ENCODE peak calls at places on chromosomes 12 and 14, in five cellular contexts. C, E, L, D and F are unnamed samples.

GRCh38 chr12:112574896-112575558 is 156.3 kb downstream of the PTPN11 start:
- DNase-seq in C (no peak), E (no peak), L (no peak), D (no peak), F (no peak)

GRCh38 chr12:89453579-89453978 is 71.0 kb downstream of the GALNT4 start:
- DNase-seq in C (peak), E (no peak), L (no peak), D (no peak), F (no peak)

GRCh38 chr12:61758661-61759060 is 501.5 kb upstream of the USP15 start:
- DNase-seq in C (no peak), E (no peak), L (no peak), D (no peak), F (no peak)

GRCh38 chr14:103563089-103563620 is 395 bp downstream of the COA8 start:
- DNase-seq in C (no peak), E (no peak), L (peak), D (no peak), F (no peak)

GRCh38 chr12:94020335-94020734 is 128.0 kb upstream of the PLXNC1 start:
- DNase-seq in C (no peak), E (no peak), L (no peak), D (no peak), F (no peak)

GRCh38 chr14:21302013-21302857 is 22.4 kb downstream of the RPGRIP1 start:
- DNase-seq in C (no peak), E (no peak), L (no peak), D (no peak), F (no peak)

GRCh38 chr14:75523771-75524171 is 1.5 kb downstream of the BATF start:
- DNase-seq in C (no peak), E (no peak), L (no peak), D (no peak), F (no peak)

GRCh38 chr12:42483534-42483857 is 106.0 kb downstream of the PRICKLE1 start:
- DNase-seq in C (no peak), E (no peak), L (no peak), D (no peak), F (no peak)

GRCh38 chr12:77064891-77065360 is 443 bp downstream of the E2F7 start:
- DNase-seq in C (no peak), E (no peak), L (no peak), D (peak), F (no peak)

GRCh38 chr14:89399594-89400068 is 17.4 kb downstream of the FOXN3 start:
- DNase-seq in C (peak), E (no peak), L (no peak), D (no peak), F (no peak)

GRCh38 chr12:4392223-4392742 is 12.8 kb upstream of the FGF23 start:
- DNase-seq in C (no peak), E (no peak), L (no peak), D (no peak), F (no peak)

GRCh38 chr12:49220972-49221371 is 32.1 kb upstream of the TUBA1A start:
- DNase-seq in C (no peak), E (no peak), L (no peak), D (no peak), F (no peak)

GRCh38 chr12:25557830-25558436 is 4.8 kb upstream of the LMNTD1 start:
- DNase-seq in C (peak), E (no peak), L (no peak), D (no peak), F (no peak)

GRCh38 chr14:53539489-53540126 is 386.5 kb upstream of the DDHD1 start:
- DNase-seq in C (peak), E (peak), L (peak), D (no peak), F (peak)

GRCh38 chr14:32509632-32510187 is 180.6 kb downstream of the AKAP6 start:
- DNase-seq in C (peak), E (peak), L (no peak), D (no peak), F (peak)

GRCh38 chr14:101965796-101966718 is 1.7 kb downstream of the DYNC1H1 start:
- DNase-seq in C (peak), E (no peak), L (no peak), D (no peak), F (no peak)

GRCh38 chr12:126353604-126354003 is 1288.4 kb downstream of the AACS start:
- DNase-seq in C (no peak), E (no peak), L (no peak), D (no peak), F (no peak)

GRCh38 chr12:62800707-62801400 is 134.1 kb downstream of the PPM1H start:
- DNase-seq in C (no peak), E (no peak), L (no peak), D (no peak), F (no peak)

GRCh38 chr12:91989143-91989542 is 156.5 kb downstream of the BTG1 start:
- DNase-seq in C (no peak), E (no peak), L (no peak), D (no peak), F (no peak)

GRCh38 chr14:63470877-63471565 is 72.2 kb downstream of the PPP2R5E start:
- DNase-seq in C (peak), E (no peak), L (no peak), D (no peak), F (peak)

GRCh38 chr12:95518976-95519375 is 32.3 kb downstream of the USP44 start:
- DNase-seq in C (no peak), E (no peak), L (no peak), D (no peak), F (no peak)

GRCh38 chr14:56844603-56845002 is 34.3 kb upstream of the OTX2 start:
- DNase-seq in C (no peak), E (no peak), L (no peak), D (no peak), F (no peak)

GRCh38 chr12:54262403-54262925 is 17.5 kb downstream of the CBX5 start:
- DNase-seq in C (peak), E (no peak), L (no peak), D (no peak), F (no peak)

GRCh38 chr12:124769166-124769530 is 94.5 kb downstream of the SCARB1 start:
- DNase-seq in C (peak), E (no peak), L (no peak), D (no peak), F (no peak)

GRCh38 chr12:5442251-5443006 is 10.5 kb downstream of the NTF3 start:
- DNase-seq in C (peak), E (no peak), L (no peak), D (no peak), F (no peak)

GRCh38 chr14:54627718-54628345 is 60.9 kb downstream of the SAMD4A start:
- DNase-seq in C (no peak), E (peak), L (no peak), D (no peak), F (no peak)

GRCh38 chr12:71967176-71967575 is 28.5 kb downstream of the TPH2 start:
- DNase-seq in C (no peak), E (no peak), L (no peak), D (no peak), F (no peak)

GRCh38 chr14:100602621-100603020 is 15.4 kb upstream of the BEGAIN start:
- DNase-seq in C (no peak), E (no peak), L (no peak), D (no peak), F (no peak)

GRCh38 chr14:30177776-30178175 is 250.1 kb upstream of the PRKD1 start:
- DNase-seq in C (no peak), E (no peak), L (no peak), D (no peak), F (no peak)

GRCh38 chr14:77044776-77045569 is 16.5 kb upstream of the IRF2BPL start:
- DNase-seq in C (peak), E (no peak), L (no peak), D (no peak), F (no peak)

GRCh38 chr12:91877022-91877421 is 268.6 kb downstream of the BTG1 start:
- DNase-seq in C (no peak), E (peak), L (peak), D (peak), F (no peak)

GRCh38 chr12:80553316-80553715 is 109.3 kb downstream of the PTPRQ start:
- DNase-seq in C (peak), E (no peak), L (no peak), D (no peak), F (peak)

GRCh38 chr12:78143717-78144116 is 313.0 kb downstream of the NAV3 start:
- DNase-seq in C (no peak), E (no peak), L (no peak), D (no peak), F (no peak)

GRCh38 chr12:74896186-74896585 is 313.5 kb downstream of the KCNC2 start:
- DNase-seq in C (no peak), E (no peak), L (no peak), D (no peak), F (no peak)

GRCh38 chr12:91608562-91608961 is 425.9 kb upstream of the DCN start:
- DNase-seq in C (no peak), E (no peak), L (no peak), D (no peak), F (no peak)

GRCh38 chr14:79436325-79436724 is 775.0 kb downstream of the DIO2 start:
- DNase-seq in C (no peak), E (no peak), L (no peak), D (no peak), F (no peak)

GRCh38 chr12:104952816-104953215 is 5.3 kb downstream of the SLC41A2 start:
- DNase-seq in C (peak), E (no peak), L (no peak), D (no peak), F (no peak)

GRCh38 chr12:128976120-128976519 is 122.8 kb downstream of the GLT1D1 start:
- DNase-seq in C (peak), E (peak), L (peak), D (no peak), F (no peak)

DNA sequence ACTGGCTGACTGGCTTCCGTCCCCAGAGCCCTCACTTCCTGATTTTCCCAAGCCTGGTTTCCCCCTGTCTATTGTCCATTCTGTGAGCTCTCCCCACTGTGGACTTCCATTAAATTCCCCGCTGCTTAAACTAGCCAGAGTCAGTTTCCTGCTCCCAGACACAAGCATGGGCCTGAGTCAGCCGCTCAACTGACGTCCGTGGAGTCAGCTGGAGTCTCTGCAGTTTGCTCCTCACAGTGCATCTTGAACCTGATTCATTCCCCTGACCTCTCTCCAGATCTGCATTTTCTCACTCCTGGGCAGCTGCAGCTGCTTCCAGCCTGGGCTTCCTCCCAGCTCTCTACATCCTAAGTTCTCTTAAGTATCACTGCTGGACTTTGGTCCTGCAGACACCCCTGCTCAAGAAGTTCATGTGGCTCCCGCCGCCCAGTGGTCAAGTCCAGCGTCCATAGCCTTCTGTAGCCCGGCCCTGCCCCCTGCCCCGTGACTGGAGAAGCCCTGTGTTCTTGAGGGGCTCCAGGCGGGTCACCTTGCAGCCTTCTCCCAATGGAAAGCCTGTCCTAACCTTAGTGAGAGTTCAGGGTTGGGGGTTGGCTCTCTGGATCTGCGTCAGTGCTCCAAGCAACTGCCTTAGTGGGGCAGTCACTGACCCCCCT is 20.0 kb downstream of the NFKBIA start:
- DNase-seq in C (peak), E (peak), L (no peak), D (no peak), F (no peak)
- H3K27ac ChIP-seq in C (peak), E (peak), L (peak), D (no peak), F (no peak)

DNA sequence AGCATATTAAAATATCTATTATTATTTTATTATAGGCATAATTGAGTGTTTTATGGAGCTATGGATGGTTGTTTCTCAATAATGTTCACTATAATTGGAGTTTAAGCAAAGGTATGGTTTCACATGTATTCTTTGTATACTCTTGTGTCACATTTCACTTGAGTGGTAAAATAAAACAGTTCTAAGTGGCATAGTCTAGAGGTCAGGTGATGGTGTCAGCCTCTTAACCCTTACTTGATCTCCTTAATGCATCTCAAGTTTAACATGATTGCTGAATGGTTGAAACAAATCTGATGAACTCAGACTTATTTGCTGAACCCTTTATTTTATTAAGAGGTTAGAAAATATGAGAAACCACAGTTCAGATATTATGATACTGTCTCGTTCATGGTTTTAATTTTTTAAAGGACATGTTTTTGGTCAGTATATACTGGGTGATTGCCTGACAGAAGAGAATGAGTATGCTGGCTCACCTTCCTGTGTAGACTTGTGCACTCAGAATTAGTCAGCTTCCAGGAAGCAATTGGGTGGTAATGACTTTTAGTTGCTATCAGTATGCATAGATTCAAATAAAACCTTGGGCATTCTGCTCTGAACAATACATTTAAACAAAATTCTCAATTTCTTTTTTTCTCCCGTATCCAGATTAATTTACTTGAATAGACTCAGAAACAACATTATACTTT is 464.6 kb downstream of the PCNX1 start:
- DNase-seq in C (peak), E (no peak), L (no peak), D (no peak), F (peak)
- H3K27ac ChIP-seq in C (peak), E (no peak), L (peak), D (no peak), F (peak)

DNA sequence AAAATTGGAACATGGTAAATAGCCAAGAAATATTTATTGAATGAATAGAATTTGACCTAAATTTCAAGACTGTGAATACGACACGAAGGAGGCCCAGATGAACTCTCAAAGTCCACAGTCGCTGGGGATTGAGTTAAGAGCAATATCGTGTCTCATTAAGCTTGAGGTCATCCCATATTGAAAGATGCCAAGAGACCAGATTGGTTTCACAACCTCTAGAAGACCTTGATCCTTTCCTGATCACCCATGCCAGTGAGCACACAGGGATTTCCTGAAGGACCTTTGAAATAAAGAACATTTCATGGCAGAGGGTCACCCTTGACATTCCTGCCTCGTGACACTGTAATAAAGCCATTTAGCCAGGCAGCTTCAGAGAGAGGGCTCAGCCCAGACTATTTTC is 213.5 kb downstream of the C12orf50 start:
- DNase-seq in C (no peak), E (no peak), L (no peak), D (no peak), F (no peak)
- H3K27ac ChIP-seq in C (peak), E (no peak), L (no peak), D (no peak), F (no peak)

DNA sequence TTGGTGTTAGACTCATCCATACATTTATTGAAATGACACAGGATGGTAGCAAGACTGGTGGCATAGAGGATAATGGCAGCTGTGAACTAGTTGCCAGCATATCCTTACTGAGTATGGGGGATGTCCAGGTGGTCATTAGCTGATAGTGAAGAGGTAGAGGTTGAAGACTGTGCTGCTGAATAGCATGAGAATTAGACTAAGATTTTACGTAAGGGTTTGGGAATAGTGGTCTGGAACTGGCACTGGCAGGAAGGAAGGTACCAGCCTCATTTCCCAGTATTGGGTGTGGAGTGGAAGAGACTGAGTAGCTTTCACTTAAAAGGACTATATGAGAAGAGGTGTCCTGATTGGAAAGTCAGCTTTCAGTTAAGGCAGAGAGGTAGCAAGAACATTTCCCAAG is 6.5 kb downstream of the ERC1 start:
- DNase-seq in C (no peak), E (no peak), L (no peak), D (no peak), F (no peak)
- H3K27ac ChIP-seq in C (no peak), E (peak), L (no peak), D (no peak), F (no peak)

DNA sequence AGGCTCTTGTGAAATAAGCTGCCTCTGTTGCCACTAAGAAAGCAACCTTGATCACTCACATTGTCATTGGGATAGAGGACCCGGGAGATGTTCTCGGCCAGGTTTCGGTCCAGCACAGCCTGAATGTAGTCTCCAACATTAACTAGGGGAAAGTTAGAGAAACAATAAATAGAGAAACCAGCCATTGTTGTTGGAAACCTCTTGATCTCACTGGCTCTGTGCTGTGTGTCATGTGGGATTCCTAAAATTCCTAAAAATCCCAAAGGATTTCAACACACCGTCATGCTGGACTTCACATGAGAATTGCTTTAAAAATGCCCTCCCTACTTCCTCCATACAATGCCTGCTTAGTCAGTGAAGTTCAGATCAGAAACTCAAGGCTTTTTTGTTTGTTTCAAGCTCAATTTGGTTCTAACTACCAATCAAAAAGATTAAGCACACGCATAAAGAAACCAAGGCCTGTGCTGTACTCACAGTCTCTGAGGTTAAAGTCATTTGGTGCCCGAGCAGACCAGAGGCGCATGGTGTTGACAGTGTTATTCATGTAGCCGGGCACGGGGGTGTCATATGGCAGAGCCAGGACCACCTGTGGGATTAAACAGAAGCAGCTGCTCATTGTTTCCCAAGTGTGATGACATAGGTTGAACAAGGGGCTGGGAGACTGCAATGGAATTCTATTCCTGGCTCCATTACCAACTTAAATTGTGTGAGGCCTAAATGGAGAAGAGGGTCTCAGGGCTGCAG is 23.6 kb downstream of the PYGL start:
- DNase-seq in C (peak), E (no peak), L (no peak), D (no peak), F (no peak)
- H3K27ac ChIP-seq in C (no peak), E (no peak), L (no peak), D (no peak), F (no peak)

GRCh38 chr14:23567186-23568020 is at the start of gene AP1G2:
- DNase-seq in C (peak), E (peak), L (peak), D (peak), F (peak)

GRCh38 chr14:23566782-23567185 is 807 bp downstream of the AP1G2 start:
- DNase-seq in C (peak), E (no peak), L (no peak), D (no peak), F (no peak)

GRCh38 chr14:23565626-23566025 is 2.0 kb downstream of the AP1G2 start:
- DNase-seq in C (no peak), E (no peak), L (no peak), D (no peak), F (no peak)

GRCh38 chr14:23564876-23565275 is 2.7 kb downstream of the AP1G2 start:
- DNase-seq in C (no peak), E (no peak), L (no peak), D (no peak), F (no peak)

DNA sequence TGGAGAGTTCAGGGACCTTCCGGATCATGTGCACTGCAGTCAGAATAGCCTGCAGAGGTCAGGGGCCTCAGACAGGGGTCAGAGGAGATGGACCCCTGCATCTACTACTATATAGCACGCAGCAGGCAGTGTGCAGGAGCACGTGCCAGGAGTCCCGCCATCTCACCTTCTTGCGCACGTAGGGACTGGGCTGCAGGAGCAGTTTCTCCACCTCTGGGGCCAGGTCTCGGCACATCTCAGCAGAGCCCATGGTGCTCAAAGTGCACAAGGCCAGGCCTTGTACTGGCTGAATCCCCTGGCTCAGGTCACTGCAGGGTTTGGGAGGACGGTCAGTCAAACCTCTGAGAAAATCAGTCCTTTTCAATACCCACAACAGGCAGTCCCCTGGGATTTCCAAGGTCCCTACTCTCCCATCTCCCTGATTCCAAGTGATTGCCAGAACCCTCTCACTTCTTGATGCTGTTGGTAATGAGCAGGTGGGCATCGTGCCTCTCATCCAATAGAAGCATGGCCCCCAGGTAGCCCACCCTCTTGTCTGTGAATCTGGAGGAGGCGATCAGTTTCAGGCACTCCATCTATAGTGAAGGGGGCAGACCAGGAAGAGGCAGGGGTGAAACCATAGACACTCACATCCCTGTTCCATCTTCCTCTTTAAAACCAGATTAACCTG is 1.3 kb downstream of the AP1G2 start:
- DNase-seq in C (no peak), E (no peak), L (no peak), D (no peak), F (no peak)
- H3K27ac ChIP-seq in C (no peak), E (no peak), L (no peak), D (no peak), F (no peak)